ENCODE peak calls at places on chromosome 13, in four cellular contexts. Y is psoas muscle, S is T-cell, P is DMS153. Q is an unnamed sample.

GRCh38 chr13:113150545-113151365 is 7.7 kb upstream of the PROZ start:
- DNase-seq in Y (no peak), S (no peak), P (no peak), Q (no peak)

GRCh38 chr13:99174533-99175100 is 26.0 kb upstream of the UBAC2 start:
- DNase-seq in Y (no peak), S (no peak), P (no peak), Q (no peak)

GRCh38 chr13:113864303-113864890 is 521 bp upstream of the GAS6 start:
- DNase-seq in Y (peak), S (no peak), P (no peak), Q (no peak)

GRCh38 chr13:26923824-26924605 is 163.4 kb upstream of the GPR12 start:
- DNase-seq in Y (no peak), S (no peak), P (no peak), Q (no peak)

GRCh38 chr13:20156711-20157110 is 4.1 kb downstream of the GJA3 start:
- DNase-seq in Y (no peak), S (no peak), P (no peak), Q (no peak)

GRCh38 chr13:87123987-87124784 is 547.0 kb upstream of the SLITRK5 start:
- DNase-seq in Y (no peak), S (no peak), P (peak), Q (no peak)

GRCh38 chr13:50826035-50826434 is 17.5 kb downstream of the DLEU7 start:
- DNase-seq in Y (no peak), S (no peak), P (no peak), Q (no peak)

GRCh38 chr13:99124695-99125334 is 75.8 kb upstream of the UBAC2 start:
- DNase-seq in Y (no peak), S (no peak), P (no peak), Q (no peak)

GRCh38 chr13:39876258-39876657 is 220.8 kb downstream of the COG6 start:
- DNase-seq in Y (no peak), S (no peak), P (no peak), Q (no peak)

GRCh38 chr13:31627097-31627496 is 112.2 kb upstream of the RXFP2 start:
- DNase-seq in Y (no peak), S (no peak), P (no peak), Q (no peak)

GRCh38 chr13:33307820-33308219 is 22.3 kb upstream of the STARD13 start:
- DNase-seq in Y (no peak), S (no peak), P (no peak), Q (no peak)

GRCh38 chr13:32426191-32426980 is 1.5 kb downstream of the N4BP2L1 start:
- DNase-seq in Y (no peak), S (peak), P (peak), Q (peak)

GRCh38 chr13:42656136-42656535 is 82.2 kb downstream of the TNFSF11 start:
- DNase-seq in Y (no peak), S (no peak), P (no peak), Q (no peak)

GRCh38 chr13:89066868-89067466 is 1395.8 kb downstream of the SLITRK5 start:
- DNase-seq in Y (no peak), S (no peak), P (peak), Q (no peak)

GRCh38 chr13:44918323-44919102 is 70.8 kb downstream of the NUFIP1 start:
- DNase-seq in Y (peak), S (peak), P (peak), Q (no peak)

GRCh38 chr13:50677687-50678463 is 165.6 kb downstream of the DLEU7 start:
- DNase-seq in Y (no peak), S (no peak), P (peak), Q (no peak)

GRCh38 chr13:114000151-114001040 is 26.5 kb upstream of the C13orf46 start:
- DNase-seq in Y (peak), S (no peak), P (no peak), Q (no peak)

GRCh38 chr13:75996582-75996981 is 360.5 kb downstream of the LMO7 start:
- DNase-seq in Y (no peak), S (no peak), P (no peak), Q (no peak)

GRCh38 chr13:113746671-113747070 is 12.4 kb upstream of the TMEM255B start:
- DNase-seq in Y (no peak), S (no peak), P (no peak), Q (no peak)

GRCh38 chr13:78601124-78601885 is 2.0 kb downstream of the POU4F1 start:
- DNase-seq in Y (no peak), S (no peak), P (no peak), Q (no peak)

GRCh38 chr13:75537401-75538365 is at the start of gene COMMD6:
- DNase-seq in Y (peak), S (peak), P (peak), Q (peak)

Q was measured in naive thymus-derived CD4-positive, alpha-beta T cell.